ENCODE peak calls at places on chromosomes 11 and 22, in five cellular contexts. O is coronary artery; F is NCI-H1930; S is T-helper 2 cell; X is stimulated activated CD4-positive, alpha-beta T cell treated with anti-CD3 and anti-CD28 coated beads, Interleukin-15, amount 100 ng/mL, for 24 hours. D is an unnamed sample.

GRCh38 chr11:94504689-94505293 is 7.5 kb upstream of the C11orf97 start:
- DNase-seq in O (no peak), F (peak), S (peak), X (no peak), D (no peak)

GRCh38 chr11:12215192-12215591 is 104.8 kb downstream of the MICAL2 start:
- DNase-seq in O (no peak), F (peak), S (peak), X (no peak), D (no peak)

GRCh38 chr11:126506789-126507188 is 151.3 kb downstream of the ST3GAL4 start:
- DNase-seq in O (no peak), F (no peak), S (no peak), X (no peak), D (no peak)

GRCh38 chr11:12454782-12455181 is 77.4 kb downstream of the PARVA start:
- DNase-seq in O (no peak), F (no peak), S (no peak), X (no peak), D (no peak)

GRCh38 chr11:68872216-68873003 is 30.7 kb upstream of the CPT1A start:
- DNase-seq in O (no peak), F (no peak), S (no peak), X (no peak), D (no peak)

GRCh38 chr11:66956689-66957290 is 1.4 kb downstream of the PC start:
- DNase-seq in O (no peak), F (no peak), S (no peak), X (no peak), D (no peak)

GRCh38 chr22:47080100-47080499 is 317.6 kb downstream of the TBC1D22A start:
- DNase-seq in O (no peak), F (no peak), S (no peak), X (no peak), D (no peak)

GRCh38 chr22:37485714-37486223 is 415 bp downstream of the MFNG start:
- DNase-seq in O (no peak), F (no peak), S (peak), X (peak), D (no peak)

GRCh38 chr11:17529814-17530162 is 14.4 kb downstream of the USH1C start:
- DNase-seq in O (no peak), F (no peak), S (no peak), X (no peak), D (no peak)

GRCh38 chr11:69104856-69105395 is 50.8 kb upstream of the SMIM38 start:
- DNase-seq in O (no peak), F (no peak), S (no peak), X (no peak), D (no peak)

GRCh38 chr11:19648321-19648720 is 64.3 kb upstream of the NAV2 start:
- DNase-seq in O (no peak), F (no peak), S (no peak), X (no peak), D (no peak)

GRCh38 chr11:15412054-15412453 is 297.3 kb downstream of the INSC start:
- DNase-seq in O (no peak), F (no peak), S (no peak), X (no peak), D (no peak)

GRCh38 chr11:61972796-61973602 is 5.6 kb upstream of the FTH1 start:
- DNase-seq in O (no peak), F (no peak), S (no peak), X (no peak), D (no peak)

GRCh38 chr11:87967459-87967858 is 207.8 kb downstream of the RAB38 start:
- DNase-seq in O (no peak), F (no peak), S (no peak), X (no peak), D (no peak)

GRCh38 chr22:17781319-17782031 is 7.2 kb upstream of the BID start:
- DNase-seq in O (no peak), F (no peak), S (peak), X (peak), D (no peak)

GRCh38 chr11:9625158-9625557 is 38.7 kb upstream of the SWAP70 start:
- DNase-seq in O (no peak), F (no peak), S (no peak), X (no peak), D (no peak)

GRCh38 chr11:110527146-110527545 is 97.4 kb downstream of the FDX1 start:
- DNase-seq in O (no peak), F (no peak), S (no peak), X (no peak), D (no peak)

GRCh38 chr11:118842369-118842768 is 41.3 kb upstream of the CXCR5 start:
- DNase-seq in O (no peak), F (no peak), S (no peak), X (no peak), D (no peak)

GRCh38 chr11:8168485-8169257 is at the start of gene RIC3:
- DNase-seq in O (no peak), F (peak), S (peak), X (peak), D (peak)

GRCh38 chr11:2929511-2929879 is 275 bp upstream of the PHLDA2 start:
- DNase-seq in O (no peak), F (no peak), S (no peak), X (peak), D (no peak)

GRCh38 chr11:134412508-134413333 is 679 bp upstream of the B3GAT1 start:
- DNase-seq in O (no peak), F (no peak), S (no peak), X (peak), D (no peak)